ENCODE peak calls at places on chromosomes 16 and 17, in four cellular contexts. I is keratinocyte, Z is H9, Q is neural progenitor cell. W is an unnamed sample.

GRCh38 chr16:261031-261691 is 14.6 kb downstream of the RGS11 start:
- DNase-seq in I (no peak), Z (no peak), Q (no peak), W (no peak)

GRCh38 chr17:63275318-63275967 is 170.7 kb downstream of the CYB561 start:
- DNase-seq in I (peak; percentile 82), Z (no peak), Q (no peak), W (peak; percentile 99)

GRCh38 chr16:119835-120234 is 18.6 kb downstream of the NPRL3 start:
- DNase-seq in I (no peak), Z (no peak), Q (no peak), W (no peak)

GRCh38 chr17:80476877-80477646 is 655 bp upstream of the NPTX1 start:
- DNase-seq in I (no peak), Z (no peak), Q (peak; percentile 60), W (no peak)

GRCh38 chr17:17437461-17437860 is 39.3 kb upstream of the MED9 start:
- DNase-seq in I (no peak), Z (no peak), Q (no peak), W (no peak)

GRCh38 chr17:81011951-81012350 is 20.3 kb downstream of the CHMP6 start:
- DNase-seq in I (no peak), Z (no peak), Q (no peak), W (no peak)

GRCh38 chr17:14103821-14104220 is 34.5 kb downstream of the COX10 start:
- DNase-seq in I (no peak), Z (no peak), Q (no peak), W (no peak)

GRCh38 chr16:65308506-65308905 is 186.6 kb upstream of the CDH11 start:
- DNase-seq in I (no peak), Z (no peak), Q (no peak), W (no peak)

GRCh38 chr17:34252138-34252889 is 2.8 kb upstream of the CCL2 start:
- DNase-seq in I (no peak), Z (no peak), Q (no peak), W (no peak)

GRCh38 chr17:71633391-71633849 is 487.4 kb upstream of the SOX9 start:
- DNase-seq in I (peak; percentile 92), Z (no peak), Q (no peak), W (peak; percentile 98)

GRCh38 chr16:55651841-55652824 is 3.7 kb upstream of the SLC6A2 start:
- DNase-seq in I (no peak), Z (peak; percentile 18), Q (no peak), W (no peak)

GRCh38 chr16:60110531-60110930 is 1376.4 kb upstream of the GOT2 start:
- DNase-seq in I (no peak), Z (no peak), Q (no peak), W (peak; percentile 2)

DNA sequence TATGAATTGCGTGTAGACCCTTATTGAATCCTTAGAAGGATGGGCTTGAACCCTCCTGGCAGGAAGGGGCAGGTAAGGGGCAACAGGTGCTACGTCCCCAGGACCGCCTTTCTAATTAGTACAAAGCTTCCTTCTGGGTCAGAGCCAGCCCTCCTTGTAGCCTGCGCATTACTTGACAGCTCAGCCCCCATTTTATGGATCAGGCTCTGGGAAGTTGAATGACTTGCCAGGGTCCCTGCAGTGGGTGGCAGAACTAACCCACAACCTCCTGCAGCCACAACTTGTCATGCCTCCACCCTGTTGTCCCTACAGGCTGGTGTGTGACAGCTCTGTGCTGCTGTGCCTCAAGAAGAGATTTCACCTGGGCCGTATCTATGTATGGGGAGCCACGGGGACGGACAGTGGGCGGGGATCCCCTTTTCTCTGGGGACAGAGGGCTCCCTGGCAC is 2.7 kb downstream of the MYO15B start:
- DNase-seq in I (no peak), Z (peak; percentile 30), Q (no peak), W (no peak)
- H3K27ac ChIP-seq in I (no peak overlapping the region), Z (no peak overlapping the region), Q (no peak overlapping the region), W (no peak overlapping the region)

DNA sequence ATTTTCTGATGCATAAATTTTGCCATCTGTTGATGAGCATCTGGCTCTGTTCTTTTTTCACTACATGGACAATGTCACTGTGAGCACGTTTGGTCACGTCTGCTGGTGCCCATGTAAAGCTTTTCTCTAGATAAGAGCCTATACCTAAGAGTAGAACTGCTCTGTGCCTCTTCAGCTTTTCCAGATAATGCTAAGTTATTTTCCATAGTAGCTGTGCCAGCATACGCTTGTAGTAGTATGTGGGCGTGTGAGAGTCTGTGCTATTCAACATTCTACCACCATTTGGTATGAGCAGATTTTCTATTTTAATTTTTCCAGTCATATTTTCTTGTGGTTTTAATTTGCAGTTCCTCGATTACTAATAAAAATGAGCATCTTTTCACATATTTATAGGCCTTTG is 33.2 kb downstream of the VPS35L start:
- DNase-seq in I (no peak), Z (no peak), Q (no peak), W (no peak)
- H2AFZ ChIP-seq in I (no peak overlapping the region), Z (no peak overlapping the region), Q (no peak overlapping the region), W (no peak overlapping the region)

GRCh38 chr17:61584266-61584665 is 6.8 kb downstream of the NACA2 start:
- DNase-seq in I (no peak), Z (no peak), Q (no peak), W (no peak)
- H3K27ac ChIP-seq in I (no peak overlapping the region), Z (no peak overlapping the region), Q (no peak overlapping the region), W (no peak overlapping the region)

GRCh38 chr16:11354733-11355574 is 9.7 kb downstream of the RMI2 start:
- DNase-seq in I (no peak), Z (no peak), Q (no peak), W (no peak)
- H2AFZ ChIP-seq in I (no peak overlapping the region), Z (no peak overlapping the region), Q (no peak overlapping the region), W (no peak overlapping the region)

DNA sequence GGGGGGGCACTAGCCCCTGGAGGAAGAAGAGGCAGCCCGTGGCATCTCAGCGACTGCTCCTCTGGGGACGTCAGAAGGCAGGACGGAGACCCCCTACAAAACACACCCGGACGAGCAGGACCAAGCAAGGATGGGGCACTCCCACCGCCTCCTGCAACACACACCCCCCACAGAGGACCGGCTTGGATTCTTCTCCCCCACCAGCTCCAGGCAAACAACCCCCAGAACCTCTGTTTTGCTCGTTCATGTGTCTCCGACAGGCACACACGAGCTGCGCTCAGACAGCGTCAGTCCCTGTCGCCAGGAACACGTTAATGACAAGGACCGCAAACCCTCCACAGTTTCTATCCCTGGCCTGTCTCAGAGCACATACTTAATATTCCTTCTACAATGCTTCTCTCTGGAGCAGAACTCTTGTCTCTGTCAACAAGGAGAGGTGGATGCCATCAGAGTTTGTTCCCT is 55.5 kb downstream of the ABR start:
- DNase-seq in I (no peak), Z (no peak), Q (no peak), W (no peak)
- H3K27ac ChIP-seq in I (no peak overlapping the region), Z (no peak overlapping the region), Q (no peak overlapping the region), W (no peak overlapping the region)

GRCh38 chr17:73343739-73344454 is 32.1 kb upstream of the CDC42EP4 start:
- DNase-seq in I (no peak), Z (no peak), Q (no peak), W (no peak)
- H2AFZ ChIP-seq in I (no peak overlapping the region), Z (no peak overlapping the region), Q (no peak overlapping the region), W (no peak overlapping the region)

GRCh38 chr16:4021070-4021779 is 95.0 kb downstream of the ADCY9 start:
- DNase-seq in I (peak; percentile 19), Z (no peak), Q (no peak), W (peak; percentile 69)
- H3K27ac ChIP-seq in I (no peak overlapping the region), Z (no peak overlapping the region), Q (no peak overlapping the region), W (no peak overlapping the region)